ENCODE peak calls at places on chromosomes 5 and 9, in seven cellular contexts. I is neural crest cell, F is fibroblast of lung, D is kidney epithelial cell, S is upper lobe of left lung, P is mammary epithelial cell, B is WTC11. A is an unnamed sample.

GRCh38 chr9:121930970-121931369 is 162.1 kb downstream of the TTLL11 start:
- DNase-seq in F (no peak), I (no peak), D (no peak), S (no peak), B (no peak), P (no peak), A (no peak)

GRCh38 chr9:109812818-109813281 is 32.9 kb downstream of the PALM2AKAP2 start:
- DNase-seq in P (no peak), I (no peak), S (no peak), B (no peak), F (no peak), D (no peak), A (no peak)

GRCh38 chr9:91239367-91240111 is 122.2 kb downstream of the AUH start:
- DNase-seq in B (no peak), S (no peak), P (no peak), D (no peak), F (no peak), I (no peak), A (no peak)

GRCh38 chr9:133514475-133515239 is 10.1 kb downstream of the MYMK start:
- DNase-seq in I (no peak), S (peak; percentile 69), D (no peak), P (no peak), F (no peak), B (no peak), A (no peak)

GRCh38 chr5:122091942-122092600 is 14.0 kb upstream of the LOX start:
- DNase-seq in D (no peak), P (peak; percentile 35), I (no peak), B (no peak), S (no peak), F (peak; percentile 65), A (no peak)

GRCh38 chr9:89669361-89669842 is 64.6 kb downstream of the GADD45G start:
- DNase-seq in P (no peak), I (no peak), F (no peak), B (no peak), D (no peak), S (no peak), A (no peak)

GRCh38 chr5:26700759-26701384 is 337.5 kb downstream of the CDH9 start:
- DNase-seq in B (peak; percentile 28), P (peak; percentile 2), S (no peak), F (no peak), I (peak; percentile 56), D (no peak), A (no peak)

GRCh38 chr9:94593459-94594345 is at the start of gene FBP2:
- DNase-seq in I (no peak), P (no peak), D (no peak), B (no peak), S (no peak), F (no peak), A (no peak)

GRCh38 chr5:155943516-155944407 is 383.2 kb upstream of the SGCD start:
- DNase-seq in F (peak; percentile 60), B (peak; percentile 60), P (peak; percentile 1), I (peak; percentile 39), D (peak; percentile 31), S (no peak), A (no peak)

GRCh38 chr9:85884236-85884635 is 56.7 kb upstream of the NAA35 start:
- DNase-seq in I (no peak), F (peak; percentile 5), P (peak; percentile 27), D (no peak), S (no peak), B (no peak), A (no peak)

GRCh38 chr5:132621699-132622098 is 36.3 kb upstream of the IL13 start:
- DNase-seq in P (no peak), F (no peak), I (no peak), S (no peak), D (no peak), B (no peak), A (no peak)

GRCh38 chr9:21381752-21382339 is 3.4 kb downstream of the IFNA2 start:
- DNase-seq in D (no peak), B (peak; percentile 21), S (no peak), F (no peak), P (no peak), I (no peak), A (no peak)

GRCh38 chr9:5843450-5844249 is 10.7 kb upstream of the ERMP1 start:
- DNase-seq in F (peak; percentile 18), D (peak; percentile 64), S (no peak), B (no peak), I (no peak), P (no peak), A (no peak)

GRCh38 chr9:72315510-72316287 is 49.3 kb downstream of the ZFAND5 start:
- DNase-seq in B (peak; percentile 16), F (peak; percentile 91), P (peak; percentile 74), D (peak; percentile 90), I (no peak), S (no peak), A (no peak)

GRCh38 chr5:173315495-173316352 is 12.5 kb downstream of the STC2 start:
- DNase-seq in S (no peak), I (no peak), P (no peak), F (peak; percentile 91), B (no peak), D (peak; percentile 78), A (peak; percentile 93)

GRCh38 chr5:149517461-149518122 is 33.6 kb downstream of the CSNK1A1 start:
- DNase-seq in D (no peak), B (no peak), F (peak; percentile 19), P (no peak), I (no peak), S (no peak), A (no peak)
- TF ChIP-seq CTCF in D (no peak), B (no peak), F (no peak), P (no peak), I (no peak), S (no peak), A (no peak)

GRCh38 chr9:136220017-136220729 is 15.2 kb upstream of the LHX3 start:
- DNase-seq in I (no peak), D (no peak), S (peak; percentile 31), P (peak; percentile 32), F (peak; percentile 24), B (no peak), A (no peak)

GRCh38 chr9:136218271-136218670 is 13.3 kb upstream of the LHX3 start:
- DNase-seq in F (no peak), B (no peak), S (peak; percentile 61), I (no peak), D (no peak), P (no peak), A (no peak)

GRCh38 chr9:136219276-136219675 is 14.3 kb upstream of the LHX3 start:
- DNase-seq in F (peak; percentile 65), D (no peak), S (peak; percentile 33), B (no peak), P (peak; percentile 77), I (no peak), A (no peak)

GRCh38 chr9:136216541-136217240 is 11.8 kb upstream of the LHX3 start:
- DNase-seq in D (no peak), F (no peak), I (no peak), B (no peak), P (no peak), S (peak; percentile 79), A (no peak)

GRCh38 chr9:136218673-136219072 is 13.7 kb upstream of the LHX3 start:
- DNase-seq in S (peak; percentile 52), B (no peak), P (no peak), F (no peak), I (no peak), D (no peak), A (no peak)
- TF ChIP-seq CTCF in S (no peak), B (no peak), P (no peak), F (no peak), I (no peak), D (no peak), A (no peak)

DNA sequence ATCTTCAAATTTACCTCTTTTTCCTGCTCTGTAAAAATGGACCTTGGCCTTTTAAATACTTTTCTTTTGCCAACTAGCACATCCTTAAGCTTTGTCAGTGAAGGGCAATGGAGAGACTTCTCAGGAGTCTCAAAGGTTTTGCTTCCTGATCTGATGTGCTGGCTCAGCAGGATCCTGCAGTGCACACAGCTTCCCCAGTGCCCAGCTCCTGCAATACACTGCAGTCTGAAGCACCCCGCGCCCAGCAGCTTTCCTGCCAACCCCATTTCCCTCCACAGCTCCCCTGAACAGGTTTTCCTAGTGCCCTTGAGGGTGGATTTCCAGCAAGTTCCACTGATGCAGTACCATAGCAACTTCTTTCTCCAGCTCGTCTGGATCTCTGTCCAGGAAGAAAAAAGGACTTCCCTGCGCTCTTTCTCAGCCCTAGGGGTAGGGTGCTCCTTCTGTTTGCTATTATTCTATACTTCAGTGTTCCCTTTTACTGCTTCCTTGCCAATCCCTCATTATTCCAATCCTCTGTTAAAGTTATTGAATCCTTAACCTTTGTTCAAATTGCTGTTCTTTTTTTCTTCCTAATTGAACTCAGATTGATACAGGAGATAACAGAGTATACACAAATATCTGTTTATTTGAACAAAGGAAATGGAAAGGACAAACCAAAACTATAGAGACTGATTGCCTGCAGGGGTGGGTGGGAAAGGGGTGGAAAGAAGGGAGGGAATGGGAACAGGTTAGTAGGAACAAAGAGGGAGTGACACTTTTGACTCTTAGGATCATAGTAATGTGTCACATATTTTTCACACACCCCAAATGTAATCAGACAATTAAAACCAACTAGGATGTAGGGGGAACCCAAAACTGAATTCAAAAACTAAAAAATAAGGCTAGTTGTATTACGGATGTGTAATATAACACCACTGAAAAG is 8.5 kb downstream of the SNAPC3 start:
- DNase-seq in S (no peak), F (no peak), P (no peak), I (no peak), D (no peak), B (no peak), A (no peak)
- TF ChIP-seq CTCF in S (no peak), F (no peak), P (no peak), I (no peak), D (no peak), B (no peak), A (no peak)

DNA sequence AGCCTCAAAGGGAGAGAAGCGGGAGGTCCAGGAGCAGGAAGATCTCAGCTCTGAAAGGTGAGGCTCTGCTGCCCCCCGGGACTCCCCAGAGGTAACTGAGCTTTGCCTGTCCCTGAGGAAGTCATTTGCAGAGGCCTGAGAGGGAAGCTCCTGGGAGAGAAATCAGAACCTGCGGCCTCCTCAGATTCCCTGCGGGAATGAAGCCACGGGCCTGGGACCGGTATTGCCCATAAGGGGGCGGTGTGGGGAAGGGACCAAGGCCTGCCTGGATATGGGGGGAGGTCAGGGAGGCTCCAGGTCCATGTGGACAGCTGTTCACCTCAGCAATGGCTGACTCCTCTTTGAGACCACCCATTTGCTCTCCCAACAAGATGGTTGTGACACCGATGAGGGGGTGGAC is 1.3 kb downstream of the SPATA31E1 start:
- DNase-seq in I (no peak), B (peak; percentile 75), S (no peak), D (no peak), F (no peak), P (no peak), A (no peak)
- TF ChIP-seq CTCF in I (no peak), B (peak; percentile 25), S (no peak), D (no peak), F (peak; percentile 5), P (no peak), A (no peak)